ENCODE peak calls at places on chromosome 3, in eight cellular contexts. One of them, this sample, is unnamed.

GRCh38 chr3:127915115-127915936 is at the start of gene KBTBD12:
- DNase-seq in NCI-H524: peak
- DNase-seq in substantia nigra: no peak
- DNase-seq in cardiac muscle cell: no peak
- DNase-seq in NT2/D1: no peak
- DNase-seq in M059J: peak
- DNase-seq in IMR-90: no peak
- DNase-seq in K562: no peak
- DNase-seq in this sample: no peak

GRCh38 chr3:4565806-4566501 is 72.8 kb downstream of the ITPR1 start:
- DNase-seq in K562: no peak
- DNase-seq in M059J: no peak
- DNase-seq in cardiac muscle cell: no peak
- DNase-seq in substantia nigra: no peak
- DNase-seq in NCI-H524: no peak
- DNase-seq in NT2/D1: no peak
- DNase-seq in IMR-90: no peak
- DNase-seq in this sample: no peak

GRCh38 chr3:128112406-128112968 is 11.1 kb downstream of the RUVBL1 start:
- DNase-seq in substantia nigra: no peak
- DNase-seq in NCI-H524: no peak
- DNase-seq in cardiac muscle cell: peak
- DNase-seq in IMR-90: peak
- DNase-seq in K562: no peak
- DNase-seq in M059J: peak
- DNase-seq in NT2/D1: no peak
- DNase-seq in this sample: no peak

GRCh38 chr3:154161806-154162205 is 40.6 kb downstream of the ARHGEF26 start:
- DNase-seq in K562: no peak
- DNase-seq in NCI-H524: no peak
- DNase-seq in NT2/D1: no peak
- DNase-seq in IMR-90: no peak
- DNase-seq in substantia nigra: no peak
- DNase-seq in M059J: no peak
- DNase-seq in cardiac muscle cell: peak
- DNase-seq in this sample: no peak

GRCh38 chr3:121752261-121752660 is 2.7 kb upstream of the GOLGB1 start:
- DNase-seq in K562: no peak
- DNase-seq in NCI-H524: no peak
- DNase-seq in NT2/D1: no peak
- DNase-seq in M059J: no peak
- DNase-seq in IMR-90: no peak
- DNase-seq in substantia nigra: no peak
- DNase-seq in cardiac muscle cell: no peak
- DNase-seq in this sample: no peak

GRCh38 chr3:192130534-192131132 is 596.7 kb downstream of the FGF12 start:
- DNase-seq in cardiac muscle cell: peak
- DNase-seq in IMR-90: peak
- DNase-seq in substantia nigra: no peak
- DNase-seq in K562: peak
- DNase-seq in NT2/D1: peak
- DNase-seq in M059J: peak
- DNase-seq in NCI-H524: peak
- DNase-seq in this sample: peak

GRCh38 chr3:126883241-126883640 is 99.7 kb upstream of the PLXNA1 start:
- DNase-seq in cardiac muscle cell: peak
- DNase-seq in M059J: no peak
- DNase-seq in substantia nigra: no peak
- DNase-seq in NCI-H524: no peak
- DNase-seq in IMR-90: peak
- DNase-seq in K562: no peak
- DNase-seq in NT2/D1: no peak
- DNase-seq in this sample: no peak

GRCh38 chr3:48581621-48582481 is 13.3 kb downstream of the COL7A1 start:
- DNase-seq in NCI-H524: no peak
- DNase-seq in cardiac muscle cell: no peak
- DNase-seq in M059J: no peak
- DNase-seq in K562: no peak
- DNase-seq in substantia nigra: no peak
- DNase-seq in NT2/D1: no peak
- DNase-seq in IMR-90: no peak
- DNase-seq in this sample: no peak

GRCh38 chr3:98573231-98573728 is 20.1 kb downstream of the CPOX start:
- DNase-seq in cardiac muscle cell: peak
- DNase-seq in NCI-H524: peak
- DNase-seq in K562: no peak
- DNase-seq in NT2/D1: no peak
- DNase-seq in M059J: peak
- DNase-seq in IMR-90: peak
- DNase-seq in substantia nigra: no peak
- DNase-seq in this sample: no peak

GRCh38 chr3:4797201-4797600 is 182.0 kb upstream of the BHLHE40 start:
- DNase-seq in NT2/D1: no peak
- DNase-seq in cardiac muscle cell: no peak
- DNase-seq in NCI-H524: no peak
- DNase-seq in substantia nigra: no peak
- DNase-seq in K562: no peak
- DNase-seq in IMR-90: no peak
- DNase-seq in M059J: no peak
- DNase-seq in this sample: no peak

GRCh38 chr3:173583496-173583895 is 186.0 kb downstream of the NLGN1 start:
- DNase-seq in M059J: no peak
- DNase-seq in NCI-H524: no peak
- DNase-seq in K562: no peak
- DNase-seq in IMR-90: no peak
- DNase-seq in cardiac muscle cell: no peak
- DNase-seq in substantia nigra: no peak
- DNase-seq in NT2/D1: peak
- DNase-seq in this sample: no peak

GRCh38 chr3:61743686-61744242 is 182.4 kb downstream of the PTPRG start:
- DNase-seq in cardiac muscle cell: no peak
- DNase-seq in M059J: no peak
- DNase-seq in substantia nigra: no peak
- DNase-seq in IMR-90: no peak
- DNase-seq in NT2/D1: no peak
- DNase-seq in K562: no peak
- DNase-seq in NCI-H524: no peak
- DNase-seq in this sample: no peak

GRCh38 chr3:94234177-94234788 is 171.4 kb downstream of the NSUN3 start:
- DNase-seq in IMR-90: peak
- DNase-seq in NT2/D1: peak
- DNase-seq in M059J: peak
- DNase-seq in NCI-H524: peak
- DNase-seq in K562: peak
- DNase-seq in cardiac muscle cell: peak
- DNase-seq in substantia nigra: no peak
- DNase-seq in this sample: peak

GRCh38 chr3:24624938-24625681 is 130.5 kb upstream of the THRB start:
- DNase-seq in cardiac muscle cell: no peak
- DNase-seq in IMR-90: no peak
- DNase-seq in NT2/D1: peak
- DNase-seq in K562: no peak
- DNase-seq in NCI-H524: no peak
- DNase-seq in M059J: no peak
- DNase-seq in substantia nigra: no peak
- DNase-seq in this sample: no peak

This sample was measured in NCI-H1694 treated with DMSO at 0.1 percent for 48 hours.